ENCODE peak calls at places on chromosomes 12 and 14, in four cellular contexts. One of them, this sample, is unnamed. For H3K27me3, the result is how much of the 10 kb centered on the place peaks cover.

GRCh38 chr12:53973093-53974042 is at the start of gene HOXC11:
- DNase-seq in GM23248: peak
- DNase-seq in endothelial cell of umbilical vein: no peak
- DNase-seq in mammary epithelial cell: peak
- DNase-seq in this sample: peak

GRCh38 chr14:20697273-20698017 is 8.9 kb downstream of the ANG start:
- DNase-seq in GM23248: peak
- DNase-seq in endothelial cell of umbilical vein: peak
- DNase-seq in mammary epithelial cell: peak
- DNase-seq in this sample: peak

GRCh38 chr12:44019118-44019517 is 183.2 kb downstream of the TMEM117 start:
- DNase-seq in GM23248: no peak
- DNase-seq in endothelial cell of umbilical vein: no peak
- DNase-seq in mammary epithelial cell: no peak
- DNase-seq in this sample: no peak

GRCh38 chr12:100058482-100059029 is 73.8 kb upstream of the ANKS1B start:
- DNase-seq in GM23248: peak
- DNase-seq in endothelial cell of umbilical vein: peak
- DNase-seq in mammary epithelial cell: peak
- DNase-seq in this sample: no peak

GRCh38 chr12:102740157-102741032 is 176.6 kb downstream of the PAH start:
- DNase-seq in GM23248: peak
- DNase-seq in endothelial cell of umbilical vein: no peak
- DNase-seq in mammary epithelial cell: peak
- DNase-seq in this sample: no peak

GRCh38 chr12:79374543-79374942 is 316.2 kb downstream of the PAWR start:
- DNase-seq in GM23248: peak
- DNase-seq in endothelial cell of umbilical vein: no peak
- DNase-seq in mammary epithelial cell: no peak
- DNase-seq in this sample: no peak

GRCh38 chr14:68210729-68211299 is 391.2 kb downstream of the RAD51B start:
- DNase-seq in GM23248: peak
- DNase-seq in endothelial cell of umbilical vein: peak
- DNase-seq in mammary epithelial cell: peak
- DNase-seq in this sample: no peak

GRCh38 chr14:72479471-72479931 is 414.4 kb downstream of the DPF3 start:
- DNase-seq in GM23248: no peak
- DNase-seq in endothelial cell of umbilical vein: no peak
- DNase-seq in mammary epithelial cell: no peak
- DNase-seq in this sample: no peak

GRCh38 chr12:105330938-105331804 is 680 bp downstream of the C12orf75 start:
- DNase-seq in GM23248: peak
- DNase-seq in endothelial cell of umbilical vein: no peak
- DNase-seq in mammary epithelial cell: peak
- DNase-seq in this sample: peak

GRCh38 chr12:30877110-30877875 is 49.3 kb upstream of the TSPAN11 start:
- DNase-seq in GM23248: no peak
- DNase-seq in endothelial cell of umbilical vein: no peak
- DNase-seq in mammary epithelial cell: no peak
- DNase-seq in this sample: no peak

GRCh38 chr12:21800011-21800410 is 25.5 kb upstream of the KCNJ8 start:
- DNase-seq in GM23248: no peak
- DNase-seq in endothelial cell of umbilical vein: no peak
- DNase-seq in mammary epithelial cell: no peak
- DNase-seq in this sample: no peak

GRCh38 chr12:29783773-29784666 is at the start of gene TMTC1:
- DNase-seq in GM23248: peak
- DNase-seq in endothelial cell of umbilical vein: peak
- DNase-seq in mammary epithelial cell: peak
- DNase-seq in this sample: peak

GRCh38 chr12:9707864-9708808 is 24.8 kb downstream of the CLECL1 start:
- DNase-seq in GM23248: peak
- DNase-seq in endothelial cell of umbilical vein: peak
- DNase-seq in mammary epithelial cell: peak
- DNase-seq in this sample: peak
- H3K4me3 ChIP-seq in GM23248: no peak
- H3K4me3 ChIP-seq in endothelial cell of umbilical vein: no peak
- H3K4me3 ChIP-seq in mammary epithelial cell: no peak
- H3K4me3 ChIP-seq in this sample: no peak

GRCh38 chr14:56102901-56103409 is 15.3 kb upstream of the PELI2 start:
- DNase-seq in GM23248: no peak
- DNase-seq in endothelial cell of umbilical vein: no peak
- DNase-seq in mammary epithelial cell: no peak
- DNase-seq in this sample: no peak
- H3K27me3 ChIP-seq in GM23248: under half
- H3K27me3 ChIP-seq in endothelial cell of umbilical vein: under half
- H3K27me3 ChIP-seq in mammary epithelial cell: under half
- H3K27me3 ChIP-seq in this sample: under half

DNA sequence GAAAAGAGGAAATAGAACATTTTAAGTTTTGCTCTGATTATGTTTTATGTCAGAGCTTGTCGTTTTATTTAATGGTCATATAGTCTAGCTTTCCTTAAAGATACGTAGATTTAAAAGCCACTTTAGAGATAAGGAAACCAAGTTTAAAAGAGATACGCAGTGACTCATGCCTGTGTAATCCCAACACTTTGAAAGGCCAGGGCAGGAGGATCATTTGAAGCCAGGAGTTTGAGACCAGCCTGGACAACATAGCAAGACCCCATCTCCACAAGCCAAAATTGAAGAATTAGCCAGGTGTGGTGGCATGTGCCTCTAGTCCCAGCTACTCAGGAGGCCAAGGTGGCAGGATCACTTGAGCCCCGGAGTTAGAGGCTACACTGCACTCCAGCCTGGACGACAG is 19.6 kb downstream of the MAPK1IP1L start:
- DNase-seq in GM23248: no peak
- DNase-seq in endothelial cell of umbilical vein: peak
- DNase-seq in mammary epithelial cell: no peak
- DNase-seq in this sample: no peak
- H3K27ac ChIP-seq in GM23248: peak
- H3K27ac ChIP-seq in endothelial cell of umbilical vein: no peak
- H3K27ac ChIP-seq in mammary epithelial cell: peak
- H3K27ac ChIP-seq in this sample: no peak

GRCh38 chr14:73742520-73743238 is 28.5 kb upstream of the PNMA1 start:
- DNase-seq in GM23248: no peak
- DNase-seq in endothelial cell of umbilical vein: no peak
- DNase-seq in mammary epithelial cell: no peak
- DNase-seq in this sample: no peak

GRCh38 chr14:73740921-73741326 is 26.7 kb upstream of the PNMA1 start:
- DNase-seq in GM23248: peak
- DNase-seq in endothelial cell of umbilical vein: no peak
- DNase-seq in mammary epithelial cell: peak
- DNase-seq in this sample: no peak

GRCh38 chr14:73739899-73740685 is 25.9 kb upstream of the PNMA1 start:
- DNase-seq in GM23248: no peak
- DNase-seq in endothelial cell of umbilical vein: no peak
- DNase-seq in mammary epithelial cell: no peak
- DNase-seq in this sample: no peak

GRCh38 chr14:73741876-73742519 is 27.8 kb upstream of the PNMA1 start:
- DNase-seq in GM23248: peak
- DNase-seq in endothelial cell of umbilical vein: peak
- DNase-seq in mammary epithelial cell: no peak
- DNase-seq in this sample: no peak

DNA sequence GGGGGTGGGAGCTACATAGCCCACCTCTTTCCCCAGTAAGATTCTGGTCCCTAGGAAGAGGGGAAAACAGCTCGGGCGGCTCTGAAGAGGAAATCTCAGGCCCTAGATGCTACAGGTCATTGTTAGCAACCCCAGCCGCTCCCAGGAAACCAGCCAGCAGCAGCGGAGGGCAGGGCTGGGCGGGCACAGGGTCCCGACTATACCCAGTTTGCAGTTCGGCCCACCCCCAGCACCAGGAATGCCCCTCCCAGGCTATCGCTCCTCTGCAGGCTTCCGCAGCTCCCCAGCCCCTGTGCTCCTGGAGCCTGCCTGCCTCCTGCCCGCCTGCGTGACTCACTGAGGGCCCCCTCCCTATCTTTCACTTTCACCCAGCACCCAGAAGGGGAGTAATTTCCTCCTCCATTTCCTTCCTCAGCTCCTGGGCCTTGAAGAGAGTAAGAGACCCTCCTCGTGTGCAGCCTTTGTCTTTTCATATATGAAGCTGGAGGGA is 27.2 kb upstream of the PNMA1 start:
- DNase-seq in GM23248: peak
- DNase-seq in endothelial cell of umbilical vein: peak
- DNase-seq in mammary epithelial cell: peak
- DNase-seq in this sample: no peak
- H3K4me3 ChIP-seq in GM23248: peak
- H3K4me3 ChIP-seq in endothelial cell of umbilical vein: no peak
- H3K4me3 ChIP-seq in mammary epithelial cell: no peak
- H3K4me3 ChIP-seq in this sample: no peak